ENCODE peak calls at places on chromosomes 4 and X, in nine cellular contexts. J is ovary, S is Peyer's patch, X is AG04450, N is tibial artery, H is left ventricle myocardium inferior, U is ascending aorta, F is vagina, B is fibroblast of lung. M is an unnamed sample.

GRCh38 chrX:70549429-70549828 is 104.8 kb downstream of the DLG3 start:
- DNase-seq in N (no peak), J (no peak), H (no peak), X (no peak), S (no peak), F (no peak), U (no peak), B (no peak), M (no peak)

GRCh38 chr4:6422105-6422504 is 50.3 kb downstream of the PPP2R2C start:
- DNase-seq in J (no peak), U (no peak), H (no peak), F (no peak), X (no peak), N (no peak), B (no peak), S (no peak), M (no peak)

GRCh38 chr4:30600246-30600645 is 119.9 kb upstream of the PCDH7 start:
- DNase-seq in U (no peak), N (no peak), B (peak; percentile 47), S (no peak), J (no peak), F (no peak), X (no peak), H (no peak), M (no peak)

GRCh38 chr4:10173754-10174749 is 57.5 kb upstream of the WDR1 start:
- DNase-seq in B (no peak), U (no peak), H (peak; percentile 77), X (no peak), F (no peak), S (no peak), N (peak; percentile 82), J (no peak), M (no peak)

GRCh38 chrX:110021180-110022022 is 18.5 kb downstream of the TMEM164 start:
- DNase-seq in F (no peak), J (no peak), H (peak; percentile 19), B (peak; percentile 88), N (peak; percentile 65), X (peak; percentile 37), U (no peak), S (no peak), M (no peak)

GRCh38 chr4:184447664-184448063 is 26.7 kb downstream of the IRF2 start:
- DNase-seq in H (no peak), U (no peak), N (no peak), J (no peak), F (no peak), S (no peak), B (no peak), X (no peak), M (no peak)

GRCh38 chrX:134813697-134814096 is 155.4 kb upstream of the PLAC1 start:
- DNase-seq in X (no peak), J (no peak), F (no peak), B (no peak), U (no peak), S (no peak), H (no peak), N (no peak), M (no peak)

GRCh38 chrX:78652971-78653822 is 5.9 kb downstream of the RTL3 start:
- DNase-seq in U (no peak), S (no peak), B (peak; percentile 92), N (no peak), X (no peak), J (no peak), F (no peak), H (no peak), M (no peak)

GRCh38 chr4:170097681-170098080 is 7.9 kb upstream of the AADAT start:
- DNase-seq in F (no peak), N (no peak), X (no peak), B (no peak), U (no peak), J (no peak), S (no peak), H (no peak), M (no peak)

GRCh38 chrX:28670074-28670473 is 82.8 kb downstream of the IL1RAPL1 start:
- DNase-seq in F (no peak), J (no peak), N (no peak), B (no peak), X (no peak), U (no peak), H (no peak), S (no peak), M (no peak)

GRCh38 chrX:2387614-2388239 is 113.0 kb downstream of the DHRSX start:
- DNase-seq in X (no peak), S (no peak), F (no peak), H (no peak), N (no peak), U (no peak), B (peak; percentile 62), J (no peak), M (no peak)

GRCh38 chr4:137703225-137703624 is 170.9 kb upstream of the PCDH18 start:
- DNase-seq in H (no peak), F (no peak), S (no peak), J (no peak), U (no peak), N (no peak), B (no peak), X (no peak), M (no peak)

GRCh38 chrX:1165535-1166196 is 46.8 kb downstream of the CRLF2 start:
- DNase-seq in H (no peak), B (no peak), N (peak; percentile 50), X (no peak), J (no peak), S (no peak), F (no peak), U (no peak), M (no peak)

GRCh38 chr4:155582971-155583437 is 83.6 kb upstream of the GUCY1A1 start:
- DNase-seq in H (no peak), N (no peak), J (no peak), U (no peak), S (no peak), F (no peak), B (peak; percentile 85), X (peak; percentile 44), M (no peak)

GRCh38 chr4:3340703-3341088 is 47.9 kb downstream of the RGS12 start:
- DNase-seq in X (no peak), B (no peak), U (no peak), J (no peak), N (no peak), S (no peak), F (peak; percentile 81), H (no peak), M (no peak)

DNA sequence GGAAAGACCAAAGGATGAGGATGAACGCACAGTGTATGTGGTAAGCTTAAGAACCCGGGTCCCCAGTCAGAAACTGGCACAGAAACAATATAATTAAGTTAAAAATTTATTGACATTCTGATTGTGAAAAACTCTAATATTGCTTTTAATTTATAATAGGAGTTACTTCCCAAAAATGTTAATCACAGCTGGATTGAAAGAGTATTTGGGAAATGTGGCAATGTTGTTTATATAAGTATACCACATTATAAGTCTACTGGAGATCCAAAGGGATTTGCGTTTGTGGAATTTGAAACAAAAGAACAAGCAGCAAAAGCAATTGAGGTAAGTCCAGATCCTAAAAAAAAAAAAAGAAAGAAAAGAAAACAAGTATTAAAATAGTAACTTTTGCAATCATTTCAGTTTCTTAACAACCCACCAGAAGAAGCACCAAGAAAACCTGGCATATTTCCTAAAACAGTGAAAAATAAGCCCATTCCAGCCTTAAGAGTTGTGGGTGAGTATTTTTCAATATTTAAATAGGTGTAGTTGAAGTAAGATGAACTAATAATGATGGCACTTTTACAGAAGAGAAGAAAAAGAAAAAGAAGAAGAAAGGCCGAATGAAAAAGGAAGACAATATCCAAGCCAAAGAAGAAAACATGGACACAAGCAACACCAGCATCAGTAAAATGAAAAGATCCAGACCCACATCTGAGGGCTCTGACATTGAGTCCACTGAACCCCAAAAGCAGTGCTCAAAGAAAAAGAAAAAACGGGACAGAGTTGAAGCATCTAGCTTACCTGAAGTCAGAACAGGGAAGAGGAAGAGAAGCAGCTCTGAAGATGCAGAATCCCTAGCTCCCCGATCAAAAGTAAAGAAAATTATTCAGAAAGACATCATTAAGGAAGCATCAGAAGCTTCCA is 9.9 kb downstream of the LARP7 start:
- DNase-seq in F (no peak), X (no peak), N (no peak), H (no peak), B (no peak), U (no peak), J (no peak), S (no peak), M (no peak)
- H3K4me3 ChIP-seq in F (no peak overlapping the region), X (no peak overlapping the region), N (no peak overlapping the region), H (no peak overlapping the region), B (no peak overlapping the region), U (no peak overlapping the region), J (no peak overlapping the region), S (no peak overlapping the region), M (no peak overlapping the region)

GRCh38 chrX:150729956-150730355 is 36.8 kb downstream of the MTMR1 start:
- DNase-seq in H (no peak), X (no peak), S (no peak), J (no peak), U (no peak), B (no peak), F (no peak), N (no peak), M (no peak)
- H3K27ac ChIP-seq in H (no peak overlapping the region), X (no peak overlapping the region), S (no peak overlapping the region), J (no peak overlapping the region), U (no peak overlapping the region), B (no peak overlapping the region), F (no peak overlapping the region), N (no peak overlapping the region), M (no peak overlapping the region)

GRCh38 chrX:30637874-30638793 is 15.1 kb upstream of the GK start:
- DNase-seq in H (no peak), U (no peak), J (no peak), X (no peak), N (no peak), S (no peak), F (no peak), B (no peak), M (no peak)

GRCh38 chrX:30635630-30636029 is 17.6 kb upstream of the GK start:
- DNase-seq in U (no peak), N (no peak), X (no peak), F (no peak), J (no peak), S (no peak), H (no peak), B (no peak), M (no peak)
- TF ChIP-seq CTCF in U (no peak), N (no peak), X (peak; percentile 46), F (no peak), J (no peak), S (peak; percentile 54), H (peak; percentile 46), B (peak; percentile 13), M (peak; percentile 17)

DNA sequence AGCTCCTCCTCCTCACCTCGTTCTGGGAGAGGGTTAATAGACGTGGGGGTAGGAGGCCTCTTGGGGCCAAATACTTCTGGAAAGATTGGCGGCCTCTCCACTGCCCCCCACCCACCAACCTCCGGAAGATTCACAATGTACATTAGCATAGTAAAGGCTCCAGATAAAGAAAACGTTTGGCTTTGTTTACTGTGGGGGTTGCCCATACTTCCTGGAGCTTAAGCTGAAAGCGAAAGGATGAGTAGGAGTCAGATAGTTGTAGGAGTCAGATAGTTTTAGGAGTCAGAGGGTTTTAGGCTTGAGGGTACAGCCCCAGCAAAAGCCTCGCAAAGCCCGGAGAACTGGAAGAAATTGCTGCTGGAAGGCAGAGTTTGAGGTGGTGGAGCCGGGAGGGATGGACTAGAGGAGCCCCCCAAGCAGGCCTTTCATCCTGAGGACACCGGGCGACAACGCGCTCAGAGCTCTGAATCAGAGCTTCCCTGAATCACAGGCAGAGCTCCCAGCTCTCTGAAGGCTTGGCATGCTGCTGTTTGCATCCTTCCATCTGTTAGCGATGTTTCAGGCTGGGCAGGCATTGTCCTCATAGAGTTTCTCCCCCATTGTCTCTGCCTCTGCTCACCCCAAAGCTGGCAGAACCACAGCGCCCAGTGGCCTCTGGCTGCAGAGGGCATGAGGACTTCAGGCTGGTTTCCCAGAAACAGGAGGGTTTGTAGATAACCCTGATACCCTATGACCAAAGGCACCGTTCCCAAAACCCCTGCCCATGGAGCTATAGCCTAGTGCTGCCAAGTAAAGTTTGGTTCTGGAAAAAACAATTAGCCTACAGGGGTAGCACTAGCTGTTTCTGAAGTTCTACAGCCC is 280.7 kb downstream of the BCOR start:
- DNase-seq in J (no peak), H (no peak), B (peak; percentile 49), X (no peak), U (no peak), N (no peak), F (no peak), S (no peak), M (no peak)
- H3K4me3 ChIP-seq in J (no peak overlapping the region), H (no peak overlapping the region), B (no peak overlapping the region), X (peak overlapping the region; percentile 31), U (no peak overlapping the region), N (no peak overlapping the region), F (no peak overlapping the region), S (no peak overlapping the region), M (no peak overlapping the region)

M was measured in CD8-positive, alpha-beta T cell.